ENCODE peak calls at places on chromosome 18, in four cellular contexts. Q, B, R and G are unnamed samples.

GRCh38 chr18:48777026-48777736 is 173.6 kb downstream of the SMAD7 start:
- DNase-seq in Q (peak; percentile 82), B (peak; percentile 14), R (peak; percentile 50), G (peak; percentile 70)

GRCh38 chr18:22424564-22424963 is 6.8 kb upstream of the CTAGE1 start:
- DNase-seq in Q (no peak), B (no peak), R (no peak), G (no peak)

GRCh38 chr18:24022141-24022540 is 7.6 kb downstream of the TTC39C start:
- DNase-seq in Q (no peak), B (no peak), R (no peak), G (no peak)

GRCh38 chr18:52570975-52571374 is 231.0 kb downstream of the DCC start:
- DNase-seq in Q (no peak), B (no peak), R (no peak), G (no peak)

GRCh38 chr18:28112056-28112470 is 64.9 kb downstream of the CDH2 start:
- DNase-seq in Q (no peak), B (no peak), R (no peak), G (no peak)

GRCh38 chr18:48589797-48590519 is 51.1 kb downstream of the CTIF start:
- DNase-seq in Q (no peak), B (no peak), R (no peak), G (no peak)

GRCh38 chr18:36831139-36831538 is 2.2 kb downstream of the KIAA1328 start:
- DNase-seq in Q (no peak), B (no peak), R (no peak), G (no peak)

GRCh38 chr18:21815101-21815500 is 74.5 kb downstream of the MIB1 start:
- DNase-seq in Q (no peak), B (no peak), R (no peak), G (no peak)

GRCh38 chr18:46431522-46432171 is 225.4 kb downstream of the LOXHD1 start:
- DNase-seq in Q (peak; percentile 49), B (no peak), R (no peak), G (no peak)

GRCh38 chr18:62282188-62282629 is 42.9 kb upstream of the TNFRSF11A start:
- DNase-seq in Q (no peak), B (peak; percentile 56), R (no peak), G (no peak)

GRCh38 chr18:38198956-38199355 is 633.4 kb upstream of the CELF4 start:
- DNase-seq in Q (no peak), B (no peak), R (no peak), G (no peak)

GRCh38 chr18:6598657-6599056 is 130.9 kb upstream of the ARHGAP28 start:
- DNase-seq in Q (no peak), B (no peak), R (no peak), G (no peak)

GRCh38 chr18:9897129-9897528 is 11.4 kb downstream of the TXNDC2 start:
- DNase-seq in Q (no peak), B (no peak), R (no peak), G (no peak)